ENCODE peak calls at places on chromosomes 12 and 14, in five cellular contexts. S, D, J, Z and F are unnamed samples.

GRCh38 chr12:92149563-92149962 is 3.9 kb upstream of the BTG1 start:
- DNase-seq in S (no peak), D (no peak), J (no peak), Z (no peak), F (no peak)

GRCh38 chr14:67663633-67664032 is 10.8 kb downstream of the VTI1B start:
- DNase-seq in S (no peak), D (no peak), J (no peak), Z (no peak), F (no peak)

GRCh38 chr14:100078216-100078780 is 13.1 kb downstream of the EVL start:
- DNase-seq in S (no peak), D (no peak), J (no peak), Z (no peak), F (no peak)

GRCh38 chr12:93825926-93826599 is 148.9 kb downstream of the CRADD start:
- DNase-seq in S (no peak), D (no peak), J (no peak), Z (no peak), F (no peak)

GRCh38 chr12:43309845-43310405 is 242.1 kb downstream of the ADAMTS20 start:
- DNase-seq in S (no peak), D (no peak), J (no peak), Z (peak), F (no peak)

GRCh38 chr12:45259732-45260480 is 44.0 kb downstream of the ANO6 start:
- DNase-seq in S (no peak), D (no peak), J (no peak), Z (peak), F (no peak)

GRCh38 chr12:30805959-30806358 is 51.2 kb upstream of the CAPRIN2 start:
- DNase-seq in S (no peak), D (no peak), J (no peak), Z (no peak), F (no peak)

GRCh38 chr14:28577711-28578131 is 188.9 kb upstream of the FOXG1 start:
- DNase-seq in S (no peak), D (no peak), J (no peak), Z (no peak), F (no peak)

GRCh38 chr12:114166360-114166759 is 200.2 kb upstream of the RBM19 start:
- DNase-seq in S (no peak), D (no peak), J (peak), Z (peak), F (no peak)

GRCh38 chr12:13135336-13136178 is 32.1 kb upstream of the GSG1 start:
- DNase-seq in S (no peak), D (no peak), J (no peak), Z (peak), F (no peak)

GRCh38 chr14:104601786-104602185 is 2.8 kb downstream of the TMEM179 start:
- DNase-seq in S (no peak), D (no peak), J (peak), Z (peak), F (no peak)

GRCh38 chr12:47021298-47021697 is 58.1 kb upstream of the PCED1B start:
- DNase-seq in S (no peak), D (peak), J (no peak), Z (peak), F (no peak)